ENCODE peak calls at places on chromosomes 6 and 20, in ten cellular contexts. One of them, this sample, is unnamed. For H3K4me1, the result is how much of the 10 kb centered on the place peaks cover.

GRCh38 chr6:116366740-116367275 is 3.9 kb upstream of the DSE start:
- DNase-seq in neural progenitor cell: no peak
- DNase-seq in effector memory CD4-positive, alpha-beta T cell: no peak
- DNase-seq in adipocyte: no peak
- DNase-seq in tibial artery: no peak
- DNase-seq in OCI-LY7: no peak
- DNase-seq in esophagus squamous epithelium: no peak
- DNase-seq in Panc1: no peak
- DNase-seq in body of pancreas: no peak
- DNase-seq in heart left ventricle: no peak
- DNase-seq in this sample: no peak

GRCh38 chr6:39335780-39336541 is 13.5 kb upstream of the KCNK16 start:
- DNase-seq in OCI-LY7: no peak
- DNase-seq in body of pancreas: no peak
- DNase-seq in effector memory CD4-positive, alpha-beta T cell: no peak
- DNase-seq in neural progenitor cell: no peak
- DNase-seq in Panc1: no peak
- DNase-seq in adipocyte: no peak
- DNase-seq in esophagus squamous epithelium: no peak
- DNase-seq in heart left ventricle: no peak
- DNase-seq in tibial artery: no peak
- DNase-seq in this sample: no peak

GRCh38 chr6:3906191-3907019 is 57.2 kb downstream of the FAM50B start:
- DNase-seq in Panc1: no peak
- DNase-seq in esophagus squamous epithelium: no peak
- DNase-seq in OCI-LY7: no peak
- DNase-seq in body of pancreas: peak
- DNase-seq in neural progenitor cell: peak
- DNase-seq in adipocyte: no peak
- DNase-seq in heart left ventricle: peak
- DNase-seq in tibial artery: no peak
- DNase-seq in effector memory CD4-positive, alpha-beta T cell: no peak
- DNase-seq in this sample: no peak

GRCh38 chr20:11178946-11179654 is 505.3 kb upstream of the JAG1 start:
- DNase-seq in Panc1: peak
- DNase-seq in OCI-LY7: no peak
- DNase-seq in heart left ventricle: no peak
- DNase-seq in body of pancreas: no peak
- DNase-seq in esophagus squamous epithelium: no peak
- DNase-seq in adipocyte: no peak
- DNase-seq in tibial artery: no peak
- DNase-seq in neural progenitor cell: peak
- DNase-seq in effector memory CD4-positive, alpha-beta T cell: no peak
- DNase-seq in this sample: peak

GRCh38 chr20:47950103-47950502 is 164.8 kb upstream of the SULF2 start:
- DNase-seq in heart left ventricle: no peak
- DNase-seq in Panc1: no peak
- DNase-seq in effector memory CD4-positive, alpha-beta T cell: no peak
- DNase-seq in esophagus squamous epithelium: no peak
- DNase-seq in adipocyte: peak
- DNase-seq in body of pancreas: peak
- DNase-seq in OCI-LY7: no peak
- DNase-seq in tibial artery: no peak
- DNase-seq in neural progenitor cell: no peak
- DNase-seq in this sample: no peak

GRCh38 chr20:6051505-6051904 is 2.4 kb downstream of the LRRN4 start:
- DNase-seq in body of pancreas: peak
- DNase-seq in OCI-LY7: no peak
- DNase-seq in tibial artery: no peak
- DNase-seq in neural progenitor cell: no peak
- DNase-seq in Panc1: no peak
- DNase-seq in adipocyte: peak
- DNase-seq in heart left ventricle: no peak
- DNase-seq in esophagus squamous epithelium: no peak
- DNase-seq in effector memory CD4-positive, alpha-beta T cell: no peak
- DNase-seq in this sample: no peak

GRCh38 chr20:15656124-15656523 is 917.1 kb downstream of the KIF16B start:
- DNase-seq in heart left ventricle: no peak
- DNase-seq in tibial artery: no peak
- DNase-seq in Panc1: no peak
- DNase-seq in effector memory CD4-positive, alpha-beta T cell: no peak
- DNase-seq in body of pancreas: no peak
- DNase-seq in neural progenitor cell: no peak
- DNase-seq in adipocyte: peak
- DNase-seq in OCI-LY7: no peak
- DNase-seq in esophagus squamous epithelium: no peak
- DNase-seq in this sample: no peak

GRCh38 chr6:162416845-162417537 is 310.6 kb downstream of the PRKN start:
- DNase-seq in OCI-LY7: no peak
- DNase-seq in body of pancreas: no peak
- DNase-seq in tibial artery: no peak
- DNase-seq in Panc1: no peak
- DNase-seq in esophagus squamous epithelium: no peak
- DNase-seq in neural progenitor cell: no peak
- DNase-seq in adipocyte: no peak
- DNase-seq in heart left ventricle: no peak
- DNase-seq in effector memory CD4-positive, alpha-beta T cell: no peak
- DNase-seq in this sample: no peak

GRCh38 chr6:138580801-138581200 is 81.5 kb upstream of the NHSL1 start:
- DNase-seq in Panc1: no peak
- DNase-seq in heart left ventricle: no peak
- DNase-seq in body of pancreas: no peak
- DNase-seq in adipocyte: no peak
- DNase-seq in effector memory CD4-positive, alpha-beta T cell: no peak
- DNase-seq in neural progenitor cell: no peak
- DNase-seq in OCI-LY7: no peak
- DNase-seq in esophagus squamous epithelium: no peak
- DNase-seq in tibial artery: no peak
- DNase-seq in this sample: no peak

GRCh38 chr20:3328501-3328900 is 79.0 kb downstream of the DNAAF9 start:
- DNase-seq in heart left ventricle: no peak
- DNase-seq in adipocyte: no peak
- DNase-seq in tibial artery: no peak
- DNase-seq in neural progenitor cell: no peak
- DNase-seq in OCI-LY7: no peak
- DNase-seq in body of pancreas: no peak
- DNase-seq in Panc1: no peak
- DNase-seq in esophagus squamous epithelium: no peak
- DNase-seq in effector memory CD4-positive, alpha-beta T cell: no peak
- DNase-seq in this sample: no peak

GRCh38 chr6:46638650-46639049 is 14.0 kb downstream of the CYP39A1 start:
- DNase-seq in body of pancreas: no peak
- DNase-seq in effector memory CD4-positive, alpha-beta T cell: no peak
- DNase-seq in Panc1: no peak
- DNase-seq in neural progenitor cell: no peak
- DNase-seq in esophagus squamous epithelium: no peak
- DNase-seq in heart left ventricle: no peak
- DNase-seq in OCI-LY7: no peak
- DNase-seq in tibial artery: no peak
- DNase-seq in adipocyte: no peak
- DNase-seq in this sample: no peak

GRCh38 chr6:84739866-84740208 is 24.6 kb downstream of the TBX18 start:
- DNase-seq in OCI-LY7: no peak
- DNase-seq in Panc1: no peak
- DNase-seq in effector memory CD4-positive, alpha-beta T cell: no peak
- DNase-seq in heart left ventricle: no peak
- DNase-seq in body of pancreas: no peak
- DNase-seq in adipocyte: no peak
- DNase-seq in tibial artery: no peak
- DNase-seq in esophagus squamous epithelium: no peak
- DNase-seq in neural progenitor cell: no peak
- DNase-seq in this sample: peak

GRCh38 chr6:79070206-79070825 is 7.7 kb downstream of the PHIP start:
- DNase-seq in tibial artery: no peak
- DNase-seq in neural progenitor cell: no peak
- DNase-seq in adipocyte: no peak
- DNase-seq in effector memory CD4-positive, alpha-beta T cell: no peak
- DNase-seq in esophagus squamous epithelium: no peak
- DNase-seq in OCI-LY7: no peak
- DNase-seq in body of pancreas: no peak
- DNase-seq in heart left ventricle: no peak
- DNase-seq in Panc1: no peak
- DNase-seq in this sample: no peak

GRCh38 chr20:14879020-14879697 is 541.7 kb upstream of the FLRT3 start:
- DNase-seq in effector memory CD4-positive, alpha-beta T cell: no peak
- DNase-seq in adipocyte: peak
- DNase-seq in heart left ventricle: no peak
- DNase-seq in OCI-LY7: no peak
- DNase-seq in Panc1: peak
- DNase-seq in neural progenitor cell: no peak
- DNase-seq in body of pancreas: no peak
- DNase-seq in tibial artery: no peak
- DNase-seq in esophagus squamous epithelium: no peak
- DNase-seq in this sample: peak

GRCh38 chr20:9503530-9504251 is 10.7 kb upstream of the LAMP5 start:
- DNase-seq in effector memory CD4-positive, alpha-beta T cell: no peak
- DNase-seq in body of pancreas: peak
- DNase-seq in OCI-LY7: no peak
- DNase-seq in esophagus squamous epithelium: no peak
- DNase-seq in neural progenitor cell: peak
- DNase-seq in adipocyte: peak
- DNase-seq in heart left ventricle: no peak
- DNase-seq in Panc1: no peak
- DNase-seq in tibial artery: no peak
- DNase-seq in this sample: no peak

GRCh38 chr6:26743941-26744699 is 84.6 kb upstream of the ZNF322 start:
- DNase-seq in Panc1: peak
- DNase-seq in esophagus squamous epithelium: no peak
- DNase-seq in body of pancreas: no peak
- DNase-seq in heart left ventricle: no peak
- DNase-seq in effector memory CD4-positive, alpha-beta T cell: no peak
- DNase-seq in tibial artery: no peak
- DNase-seq in adipocyte: peak
- DNase-seq in neural progenitor cell: peak
- DNase-seq in OCI-LY7: no peak
- DNase-seq in this sample: no peak

GRCh38 chr6:167293590-167294091 is 2.5 kb downstream of the UNC93A start:
- DNase-seq in esophagus squamous epithelium: no peak
- DNase-seq in neural progenitor cell: no peak
- DNase-seq in effector memory CD4-positive, alpha-beta T cell: no peak
- DNase-seq in heart left ventricle: no peak
- DNase-seq in OCI-LY7: no peak
- DNase-seq in tibial artery: no peak
- DNase-seq in Panc1: no peak
- DNase-seq in adipocyte: no peak
- DNase-seq in body of pancreas: no peak
- DNase-seq in this sample: no peak

GRCh38 chr6:11288065-11288464 is 55.6 kb upstream of the NEDD9 start:
- DNase-seq in neural progenitor cell: no peak
- DNase-seq in esophagus squamous epithelium: no peak
- DNase-seq in heart left ventricle: no peak
- DNase-seq in effector memory CD4-positive, alpha-beta T cell: no peak
- DNase-seq in Panc1: no peak
- DNase-seq in tibial artery: no peak
- DNase-seq in OCI-LY7: no peak
- DNase-seq in body of pancreas: peak
- DNase-seq in adipocyte: no peak
- DNase-seq in this sample: no peak

GRCh38 chr6:112225691-112226090 is 28.7 kb downstream of the LAMA4 start:
- DNase-seq in Panc1: no peak
- DNase-seq in adipocyte: peak
- DNase-seq in tibial artery: no peak
- DNase-seq in effector memory CD4-positive, alpha-beta T cell: no peak
- DNase-seq in OCI-LY7: no peak
- DNase-seq in neural progenitor cell: no peak
- DNase-seq in heart left ventricle: no peak
- DNase-seq in esophagus squamous epithelium: no peak
- DNase-seq in body of pancreas: no peak
- DNase-seq in this sample: no peak

GRCh38 chr20:57455386-57455785 is 64.2 kb downstream of the RBM38 start:
- DNase-seq in heart left ventricle: no peak
- DNase-seq in OCI-LY7: no peak
- DNase-seq in Panc1: no peak
- DNase-seq in neural progenitor cell: no peak
- DNase-seq in body of pancreas: no peak
- DNase-seq in effector memory CD4-positive, alpha-beta T cell: no peak
- DNase-seq in adipocyte: no peak
- DNase-seq in esophagus squamous epithelium: no peak
- DNase-seq in tibial artery: no peak
- DNase-seq in this sample: no peak
- H3K4me1 ChIP-seq in heart left ventricle: under half
- H3K4me1 ChIP-seq in OCI-LY7: under half
- H3K4me1 ChIP-seq in Panc1: under half
- H3K4me1 ChIP-seq in neural progenitor cell: under half
- H3K4me1 ChIP-seq in body of pancreas: under half
- H3K4me1 ChIP-seq in effector memory CD4-positive, alpha-beta T cell: under half
- H3K4me1 ChIP-seq in adipocyte: under half
- H3K4me1 ChIP-seq in esophagus squamous epithelium: under half
- H3K4me1 ChIP-seq in tibial artery: under half
- H3K4me1 ChIP-seq in this sample: under half

GRCh38 chr6:132413501-132413805 is 12.2 kb upstream of the MOXD1 start:
- DNase-seq in adipocyte: peak
- DNase-seq in neural progenitor cell: no peak
- DNase-seq in body of pancreas: no peak
- DNase-seq in tibial artery: no peak
- DNase-seq in OCI-LY7: no peak
- DNase-seq in heart left ventricle: no peak
- DNase-seq in esophagus squamous epithelium: no peak
- DNase-seq in Panc1: no peak
- DNase-seq in effector memory CD4-positive, alpha-beta T cell: no peak
- DNase-seq in this sample: no peak
- H3K4me3 ChIP-seq in adipocyte: no peak
- H3K4me3 ChIP-seq in neural progenitor cell: no peak
- H3K4me3 ChIP-seq in body of pancreas: no peak
- H3K4me3 ChIP-seq in tibial artery: no peak
- H3K4me3 ChIP-seq in OCI-LY7: no peak
- H3K4me3 ChIP-seq in heart left ventricle: no peak
- H3K4me3 ChIP-seq in esophagus squamous epithelium: no peak
- H3K4me3 ChIP-seq in Panc1: no peak
- H3K4me3 ChIP-seq in effector memory CD4-positive, alpha-beta T cell: no peak
- H3K4me3 ChIP-seq in this sample: no peak

DNA sequence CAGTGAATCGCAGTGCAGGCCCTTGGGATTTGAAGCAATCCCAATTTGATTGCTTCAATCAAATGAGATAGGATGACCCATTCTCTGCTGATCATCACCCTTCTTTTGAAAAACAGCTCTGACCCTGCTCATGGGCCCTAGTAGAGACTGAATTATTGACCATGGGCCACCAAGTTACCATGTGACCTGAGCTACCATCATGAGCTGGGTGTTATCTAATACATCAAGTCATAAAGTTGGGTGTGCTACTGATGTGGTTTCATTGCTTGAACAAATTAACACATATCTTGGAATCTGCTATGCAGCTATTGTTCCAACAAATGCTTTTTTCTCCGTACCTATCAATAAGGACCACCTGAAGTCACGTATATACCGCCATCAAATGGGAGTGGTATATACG is 54.8 kb upstream of the CNKSR3 start:
- DNase-seq in Panc1: no peak
- DNase-seq in tibial artery: no peak
- DNase-seq in OCI-LY7: no peak
- DNase-seq in esophagus squamous epithelium: no peak
- DNase-seq in heart left ventricle: no peak
- DNase-seq in neural progenitor cell: no peak
- DNase-seq in adipocyte: no peak
- DNase-seq in effector memory CD4-positive, alpha-beta T cell: no peak
- DNase-seq in body of pancreas: no peak
- DNase-seq in this sample: no peak
- H3K4me1 ChIP-seq in Panc1: under half
- H3K4me1 ChIP-seq in tibial artery: under half
- H3K4me1 ChIP-seq in OCI-LY7: under half
- H3K4me1 ChIP-seq in esophagus squamous epithelium: under half
- H3K4me1 ChIP-seq in heart left ventricle: under half
- H3K4me1 ChIP-seq in neural progenitor cell: under half
- H3K4me1 ChIP-seq in adipocyte: under half
- H3K4me1 ChIP-seq in effector memory CD4-positive, alpha-beta T cell: under half
- H3K4me1 ChIP-seq in body of pancreas: under half
- H3K4me1 ChIP-seq in this sample: under half

GRCh38 chr6:90198758-90199425 is 97.8 kb downstream of the BACH2 start:
- DNase-seq in body of pancreas: no peak
- DNase-seq in heart left ventricle: no peak
- DNase-seq in esophagus squamous epithelium: no peak
- DNase-seq in effector memory CD4-positive, alpha-beta T cell: no peak
- DNase-seq in tibial artery: no peak
- DNase-seq in adipocyte: no peak
- DNase-seq in OCI-LY7: no peak
- DNase-seq in Panc1: no peak
- DNase-seq in neural progenitor cell: no peak
- DNase-seq in this sample: no peak
- H3K4me3 ChIP-seq in body of pancreas: no peak
- H3K4me3 ChIP-seq in heart left ventricle: no peak
- H3K4me3 ChIP-seq in esophagus squamous epithelium: no peak
- H3K4me3 ChIP-seq in effector memory CD4-positive, alpha-beta T cell: no peak
- H3K4me3 ChIP-seq in tibial artery: no peak
- H3K4me3 ChIP-seq in adipocyte: no peak
- H3K4me3 ChIP-seq in OCI-LY7: no peak
- H3K4me3 ChIP-seq in Panc1: no peak
- H3K4me3 ChIP-seq in neural progenitor cell: no peak
- H3K4me3 ChIP-seq in this sample: no peak